ENCODE peak calls at places on chromosomes 16 and 17, in seven cellular contexts. G is ovary; O is mucosa of descending colon; U is CD8-positive, alpha-beta memory T cell; V is stomach; Y is pancreas; P is cardiac fibroblast. M is an unnamed sample.

GRCh38 chr16:234468-235305 is at the start of gene FAM234A:
- DNase-seq in Y (peak), O (peak), U (peak), P (peak), G (peak), V (peak), M (peak)

GRCh38 chr17:76240461-76241204 is at the start of gene RNF157:
- DNase-seq in U (peak), Y (peak), P (no peak), V (peak), G (peak), O (peak), M (peak)

GRCh38 chr17:41849251-41849990 is 11.8 kb downstream of the KLHL10 start:
- DNase-seq in Y (no peak), P (no peak), G (no peak), O (no peak), V (no peak), U (no peak), M (no peak)

GRCh38 chr17:19448341-19449268 is 37.6 kb downstream of the RNF112 start:
- DNase-seq in Y (no peak), P (peak), V (no peak), G (peak), U (no peak), O (no peak), M (no peak)

GRCh38 chr17:76048025-76048605 is 21.0 kb upstream of the EVPL start:
- DNase-seq in U (no peak), Y (no peak), P (no peak), O (no peak), G (no peak), V (no peak), M (no peak)

GRCh38 chr16:69064164-69064563 is 41.3 kb upstream of the HAS3 start:
- DNase-seq in U (no peak), V (no peak), Y (no peak), P (no peak), O (no peak), G (no peak), M (no peak)

GRCh38 chr17:79865351-79866210 is 26.3 kb upstream of the CBX4 start:
- DNase-seq in O (no peak), Y (no peak), P (no peak), U (no peak), G (no peak), V (no peak), M (peak)

GRCh38 chr16:85612191-85612800 is 826 bp upstream of the GSE1 start:
- DNase-seq in Y (peak), U (peak), V (peak), P (peak), O (peak), G (peak), M (peak)

GRCh38 chr17:50256826-50257573 is 17.3 kb upstream of the TMEM92 start:
- DNase-seq in V (no peak), Y (no peak), U (no peak), O (no peak), G (no peak), P (no peak), M (peak)

GRCh38 chr17:65198653-65199382 is 61.6 kb downstream of the RGS9 start:
- DNase-seq in P (peak), V (no peak), U (no peak), G (no peak), O (no peak), Y (no peak), M (no peak)

GRCh38 chr16:83807710-83808572 is at the start of gene HSBP1:
- DNase-seq in G (peak), V (peak), Y (peak), U (peak), O (peak), P (peak), M (peak)

GRCh38 chr17:70521821-70522256 is 352.5 kb downstream of the KCNJ2 start:
- DNase-seq in G (no peak), U (no peak), Y (no peak), V (peak), O (no peak), P (peak), M (peak)

GRCh38 chr17:39104046-39104445 is 47.4 kb downstream of the PLXDC1 start:
- DNase-seq in O (no peak), Y (no peak), V (no peak), G (no peak), U (no peak), P (peak), M (no peak)

GRCh38 chr17:3924421-3925350 is 8.4 kb upstream of the P2RX1 start:
- DNase-seq in P (no peak), U (no peak), Y (no peak), V (no peak), G (no peak), O (no peak), M (no peak)

GRCh38 chr17:16470302-16470701 is 21.7 kb downstream of the LRRC75A start:
- DNase-seq in U (no peak), Y (no peak), V (no peak), O (peak), G (no peak), P (no peak), M (no peak)

GRCh38 chr16:75104836-75105235 is 11.7 kb downstream of the LDHD start:
- DNase-seq in O (peak), U (no peak), G (no peak), Y (no peak), V (no peak), P (no peak), M (peak)

GRCh38 chr16:25014500-25015147 is 545 bp downstream of the ARHGAP17 start:
- DNase-seq in P (peak), Y (peak), G (peak), O (peak), U (peak), V (peak), M (peak)

GRCh38 chr16:80924372-80924978 is 82.2 kb downstream of the CMC2 start:
- DNase-seq in G (no peak), P (peak), U (peak), Y (no peak), O (no peak), V (peak), M (no peak)

GRCh38 chr17:81207610-81208581 is 14.9 kb downstream of the CEP131 start:
- DNase-seq in U (no peak), G (no peak), O (no peak), V (no peak), Y (peak), P (no peak), M (no peak)

GRCh38 chr17:79850571-79851460 is 11.6 kb upstream of the CBX4 start:
- DNase-seq in P (peak), Y (peak), V (no peak), U (no peak), G (no peak), O (no peak), M (no peak)

GRCh38 chr16:78745491-78746019 is 646.1 kb downstream of the WWOX start:
- DNase-seq in Y (no peak), V (no peak), O (no peak), P (no peak), U (no peak), G (no peak), M (no peak)

GRCh38 chr17:82212331-82213250 is at the start of gene CCDC57:
- DNase-seq in O (peak), U (no peak), Y (peak), G (peak), V (peak), P (peak), M (peak)

GRCh38 chr16:53068423-53068833 is 13.6 kb downstream of the CHD9 start:
- DNase-seq in Y (no peak), P (no peak), U (no peak), G (no peak), V (no peak), O (no peak), M (no peak)

GRCh38 chr17:43003542-43004172 is 2.9 kb upstream of the IFI35 start:
- DNase-seq in O (no peak), V (no peak), Y (peak), P (peak), G (no peak), U (no peak), M (peak)

GRCh38 chr17:56595831-56596740 is 2.6 kb downstream of the NOG start:
- DNase-seq in U (no peak), P (no peak), G (no peak), Y (no peak), O (no peak), V (no peak), M (no peak)

GRCh38 chr16:31071861-31072260 is 2.2 kb downstream of the ZNF668 start:
- DNase-seq in Y (no peak), O (no peak), G (no peak), V (no peak), P (peak), U (no peak), M (no peak)

GRCh38 chr17:64091571-64091970 is 38.4 kb downstream of the ERN1 start:
- DNase-seq in V (no peak), U (no peak), O (no peak), G (no peak), P (no peak), Y (no peak), M (no peak)

GRCh38 chr17:9467518-9467917 is 108.1 kb downstream of the STX8 start:
- DNase-seq in Y (no peak), U (no peak), P (no peak), G (no peak), V (no peak), O (no peak), M (no peak)

GRCh38 chr17:42989726-42990652 is 8.2 kb upstream of the RPL27 start:
- DNase-seq in G (no peak), Y (no peak), V (no peak), U (no peak), O (no peak), P (peak), M (no peak)

GRCh38 chr17:37392024-37392590 is 14.5 kb downstream of the ACACA start:
- DNase-seq in U (no peak), V (no peak), P (peak), Y (no peak), O (no peak), G (no peak), M (no peak)

GRCh38 chr17:49132699-49133364 is at the start of gene B4GALNT2:
- DNase-seq in U (no peak), V (peak), P (no peak), Y (peak), G (no peak), O (peak), M (no peak)

GRCh38 chr16:1089822-1090619 is 6.0 kb downstream of the C1QTNF8 start:
- DNase-seq in O (peak), Y (no peak), V (peak), U (no peak), P (no peak), G (peak), M (peak)

GRCh38 chr16:74651841-74652240 is 14.8 kb downstream of the RFWD3 start:
- DNase-seq in P (no peak), G (no peak), U (no peak), Y (no peak), O (no peak), V (no peak), M (no peak)

GRCh38 chr17:65698381-65699061 is 137.1 kb upstream of the AXIN2 start:
- DNase-seq in V (no peak), Y (no peak), U (no peak), O (no peak), G (peak), P (peak), M (no peak)

GRCh38 chr16:74867281-74867849 is 92.7 kb upstream of the FA2H start:
- DNase-seq in V (no peak), U (no peak), Y (no peak), P (no peak), O (no peak), G (no peak), M (no peak)

GRCh38 chr16:67197704-67198103 is 1.2 kb upstream of the ELMO3 start:
- DNase-seq in O (no peak), Y (no peak), P (no peak), U (no peak), V (no peak), G (no peak), M (no peak)

GRCh38 chr17:1029196-1029911 is 32.4 kb downstream of the TIMM22 start:
- DNase-seq in O (no peak), U (no peak), Y (peak), V (no peak), G (peak), P (peak), M (peak)

GRCh38 chr17:1032391-1032790 is 35.5 kb downstream of the TIMM22 start:
- DNase-seq in G (no peak), U (no peak), O (no peak), P (no peak), V (no peak), Y (no peak), M (no peak)

GRCh38 chr17:1029912-1030656 is 33.2 kb downstream of the TIMM22 start:
- DNase-seq in P (no peak), O (no peak), Y (peak), V (no peak), U (no peak), G (no peak), M (no peak)

GRCh38 chr17:1031711-1032110 is 34.8 kb downstream of the TIMM22 start:
- DNase-seq in P (peak), Y (no peak), G (peak), V (no peak), O (no peak), U (no peak), M (peak)

DNA sequence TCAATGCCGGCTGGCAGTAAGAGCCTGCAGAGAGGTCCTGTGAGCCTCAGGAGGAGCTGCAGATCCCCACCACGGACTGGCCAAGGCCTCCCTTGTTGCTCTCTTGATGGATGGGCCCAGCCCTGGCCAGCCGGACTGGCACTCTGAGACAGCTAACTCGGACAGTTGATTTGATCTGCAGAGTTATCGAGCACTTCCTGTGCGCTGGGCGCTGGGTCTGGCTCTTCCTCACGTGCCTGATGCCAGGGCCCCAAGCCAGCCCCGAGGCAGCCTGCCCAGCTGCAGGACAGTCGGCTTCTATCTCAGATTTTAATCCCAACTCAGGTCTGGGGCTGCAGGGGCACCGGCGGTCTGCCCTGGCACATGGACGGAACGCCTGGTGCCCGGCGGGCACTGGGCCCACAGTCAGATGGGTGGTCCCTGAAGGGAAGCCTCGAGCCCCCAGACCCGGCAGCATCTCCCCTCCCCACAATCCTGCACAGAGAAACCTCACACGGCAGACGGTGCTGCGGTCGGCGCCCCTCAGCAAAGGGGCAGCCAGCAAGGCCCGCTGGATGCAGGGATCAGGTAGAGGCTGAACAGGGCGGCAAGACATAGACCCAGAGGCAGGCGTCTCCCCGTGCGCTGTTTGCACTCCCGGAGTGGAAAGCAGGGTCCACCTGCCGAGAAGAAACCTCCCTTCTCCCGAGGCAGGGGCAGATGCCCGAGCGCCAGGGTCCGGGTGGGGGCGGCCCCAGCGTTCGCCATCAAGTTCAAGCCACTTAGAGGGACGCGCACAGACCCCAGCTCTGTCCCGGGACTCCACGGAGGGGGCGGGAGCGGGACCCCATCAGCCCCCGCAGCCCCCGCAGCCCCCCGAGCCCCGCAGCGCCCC is 34.0 kb downstream of the TIMM22 start:
- DNase-seq in U (no peak), O (no peak), Y (peak), P (no peak), G (no peak), V (no peak), M (no peak)
- H3K4me3 ChIP-seq in U (no peak), O (no peak), Y (no peak), P (no peak), G (peak), V (peak), M (peak)

DNA sequence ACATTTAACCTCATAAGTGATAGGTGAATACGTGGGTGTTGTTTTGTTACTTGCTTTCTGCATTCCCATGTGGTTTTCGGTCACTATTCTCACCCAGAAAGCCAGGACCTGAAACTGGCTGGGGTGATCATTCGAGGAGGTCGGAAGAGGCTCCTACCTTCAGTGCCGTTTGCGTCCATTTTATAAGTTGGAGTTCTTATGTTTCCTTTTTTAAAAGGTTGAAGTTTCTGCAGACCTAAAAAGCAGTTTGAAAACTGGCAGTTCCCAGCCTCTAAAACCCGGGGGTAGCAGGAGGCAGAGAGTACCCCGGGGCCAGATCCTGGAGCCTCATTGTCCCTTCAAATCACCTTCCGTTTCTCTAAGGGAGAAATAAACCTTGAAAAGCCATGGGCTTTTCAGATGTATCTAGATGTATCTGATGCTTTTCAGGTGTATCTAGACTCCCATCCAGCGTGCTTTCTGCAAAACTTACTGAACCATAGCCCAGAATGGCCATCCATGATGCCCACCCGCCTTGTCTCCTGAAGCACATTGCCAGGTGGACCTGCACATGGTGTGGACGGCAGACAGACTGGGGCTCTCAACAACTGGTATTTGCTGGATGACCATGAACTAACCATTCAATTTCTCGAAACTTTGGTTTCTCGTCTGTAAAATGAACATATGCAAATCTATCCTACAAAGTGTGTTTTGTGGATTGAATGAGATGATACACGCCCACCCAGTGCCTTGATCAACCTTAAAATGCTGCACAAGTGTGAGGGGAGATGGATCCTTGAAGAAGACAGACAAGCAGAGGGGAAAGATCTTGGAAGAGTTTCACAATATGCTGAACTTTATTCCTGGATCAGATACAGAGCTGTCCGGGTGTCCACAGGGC is 1.3 kb downstream of the NLRC5 start:
- DNase-seq in G (no peak), O (no peak), V (no peak), Y (no peak), U (no peak), P (no peak), M (peak)
- H3K4me3 ChIP-seq in G (peak), O (no peak), V (peak), Y (peak), U (peak), P (peak), M (no peak)

GRCh38 chr16:3690470-3690918 is 26.8 kb downstream of the TRAP1 start:
- DNase-seq in G (peak), P (peak), U (peak), O (peak), V (peak), Y (peak), M (peak)
- H3K4me3 ChIP-seq in G (peak), P (peak), U (no peak), O (no peak), V (peak), Y (peak), M (no peak)

GRCh38 chr17:40617678-40618240 is 29.9 kb downstream of the SMARCE1 start:
- DNase-seq in Y (no peak), P (no peak), U (no peak), V (no peak), O (no peak), G (no peak), M (no peak)
- H3K4me3 ChIP-seq in Y (no peak), P (no peak), U (no peak), V (no peak), O (no peak), G (no peak), M (no peak)

GRCh38 chr17:48024149-48025039 is 13.2 kb downstream of the COPZ2 start:
- DNase-seq in P (peak), V (peak), G (no peak), O (peak), U (peak), Y (peak), M (peak)

GRCh38 chr17:48026503-48027321 is 10.9 kb downstream of the COPZ2 start:
- DNase-seq in G (peak), U (peak), P (peak), V (peak), Y (peak), O (peak), M (peak)

GRCh38 chr17:48027322-48027981 is 10.1 kb downstream of the COPZ2 start:
- DNase-seq in P (no peak), U (no peak), V (no peak), O (peak), G (no peak), Y (no peak), M (no peak)

GRCh38 chr17:48025040-48025903 is 12.3 kb downstream of the COPZ2 start:
- DNase-seq in P (peak), U (peak), O (peak), V (peak), Y (peak), G (peak), M (peak)

GRCh38 chr17:48025904-48026502 is 11.6 kb downstream of the COPZ2 start:
- DNase-seq in V (no peak), P (no peak), G (peak), U (no peak), O (peak), Y (no peak), M (no peak)
- H3K4me3 ChIP-seq in V (peak), P (peak), G (peak), U (peak), O (no peak), Y (peak), M (no peak)

GRCh38 chr17:73643846-73644144 is 450 bp downstream of the SDK2 start:
- DNase-seq in V (no peak), O (no peak), G (no peak), U (no peak), P (no peak), Y (no peak), M (no peak)
- H3K4me3 ChIP-seq in V (peak), O (no peak), G (peak), U (peak), P (no peak), Y (no peak), M (peak)

DNA sequence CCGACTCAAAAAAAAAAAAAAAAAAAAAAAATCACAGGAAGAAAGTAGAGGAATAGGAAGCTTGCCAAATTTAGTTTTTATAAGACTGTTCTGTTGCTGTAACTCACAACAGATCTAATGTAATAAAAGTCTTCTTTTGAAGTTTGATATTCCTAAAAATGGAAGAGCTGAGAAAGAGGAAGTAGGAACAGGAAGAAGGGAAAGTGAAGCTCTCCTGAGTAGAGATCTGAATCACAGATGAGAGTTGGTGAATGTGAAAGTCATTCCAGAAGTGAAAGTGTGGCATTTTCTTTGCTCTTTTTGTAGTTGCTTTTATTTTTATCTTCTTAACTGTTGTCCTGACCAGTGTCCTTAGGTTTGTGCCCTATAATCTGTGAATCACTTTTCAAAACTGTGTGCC is 2.1 kb downstream of the NMT1 start:
- DNase-seq in V (no peak), O (no peak), Y (no peak), P (no peak), G (no peak), U (no peak), M (no peak)
- H3K4me3 ChIP-seq in V (no peak), O (no peak), Y (no peak), P (no peak), G (no peak), U (no peak), M (no peak)

M was measured in aorta.